ENCODE peak calls at places on chromosomes 1 and 21, in nine cellular contexts. One of them, this sample, is unnamed.

GRCh38 chr1:36787312-36787711 is 247.0 kb downstream of the GRIK3 start:
- DNase-seq in activated CD8-positive, alpha-beta T cell treated with anti-CD3 and anti-CD28 coated beads for 36 hours: no peak
- DNase-seq in ovary: no peak
- DNase-seq in fibroblast of pulmonary artery: no peak
- DNase-seq in fibroblast of the aortic adventitia: no peak
- DNase-seq in cardiac fibroblast: no peak
- DNase-seq in B cell: no peak
- DNase-seq in CD8-positive, alpha-beta T cell: no peak
- DNase-seq in heart right ventricle: no peak
- DNase-seq in this sample: no peak

GRCh38 chr1:236156512-236157208 is 14.3 kb downstream of the GPR137B start:
- DNase-seq in fibroblast of the aortic adventitia: no peak
- DNase-seq in CD8-positive, alpha-beta T cell: peak
- DNase-seq in B cell: peak
- DNase-seq in cardiac fibroblast: no peak
- DNase-seq in activated CD8-positive, alpha-beta T cell treated with anti-CD3 and anti-CD28 coated beads for 36 hours: peak
- DNase-seq in ovary: no peak
- DNase-seq in fibroblast of pulmonary artery: no peak
- DNase-seq in heart right ventricle: no peak
- DNase-seq in this sample: no peak

GRCh38 chr1:22258696-22259095 is 115.8 kb upstream of the WNT4 start:
- DNase-seq in fibroblast of the aortic adventitia: no peak
- DNase-seq in CD8-positive, alpha-beta T cell: no peak
- DNase-seq in cardiac fibroblast: no peak
- DNase-seq in ovary: no peak
- DNase-seq in activated CD8-positive, alpha-beta T cell treated with anti-CD3 and anti-CD28 coated beads for 36 hours: no peak
- DNase-seq in heart right ventricle: no peak
- DNase-seq in B cell: no peak
- DNase-seq in fibroblast of pulmonary artery: no peak
- DNase-seq in this sample: no peak

GRCh38 chr1:182080955-182081582 is 19.6 kb upstream of the ZNF648 start:
- DNase-seq in CD8-positive, alpha-beta T cell: no peak
- DNase-seq in fibroblast of the aortic adventitia: peak
- DNase-seq in activated CD8-positive, alpha-beta T cell treated with anti-CD3 and anti-CD28 coated beads for 36 hours: peak
- DNase-seq in fibroblast of pulmonary artery: peak
- DNase-seq in cardiac fibroblast: peak
- DNase-seq in heart right ventricle: no peak
- DNase-seq in ovary: no peak
- DNase-seq in B cell: peak
- DNase-seq in this sample: peak

GRCh38 chr1:78303620-78304019 is 187.2 kb upstream of the PTGFR start:
- DNase-seq in fibroblast of the aortic adventitia: peak
- DNase-seq in cardiac fibroblast: peak
- DNase-seq in heart right ventricle: peak
- DNase-seq in CD8-positive, alpha-beta T cell: no peak
- DNase-seq in ovary: no peak
- DNase-seq in B cell: no peak
- DNase-seq in activated CD8-positive, alpha-beta T cell treated with anti-CD3 and anti-CD28 coated beads for 36 hours: no peak
- DNase-seq in fibroblast of pulmonary artery: peak
- DNase-seq in this sample: no peak

GRCh38 chr1:154352245-154352580 is 26.9 kb downstream of the ATP8B2 start:
- DNase-seq in fibroblast of the aortic adventitia: no peak
- DNase-seq in fibroblast of pulmonary artery: no peak
- DNase-seq in cardiac fibroblast: no peak
- DNase-seq in heart right ventricle: no peak
- DNase-seq in ovary: no peak
- DNase-seq in CD8-positive, alpha-beta T cell: no peak
- DNase-seq in B cell: no peak
- DNase-seq in activated CD8-positive, alpha-beta T cell treated with anti-CD3 and anti-CD28 coated beads for 36 hours: no peak
- DNase-seq in this sample: no peak

GRCh38 chr1:233520510-233521191 is 93.3 kb upstream of the KCNK1 start:
- DNase-seq in B cell: no peak
- DNase-seq in CD8-positive, alpha-beta T cell: no peak
- DNase-seq in ovary: no peak
- DNase-seq in heart right ventricle: no peak
- DNase-seq in fibroblast of pulmonary artery: no peak
- DNase-seq in fibroblast of the aortic adventitia: peak
- DNase-seq in cardiac fibroblast: no peak
- DNase-seq in activated CD8-positive, alpha-beta T cell treated with anti-CD3 and anti-CD28 coated beads for 36 hours: no peak
- DNase-seq in this sample: no peak

GRCh38 chr1:56336972-56337371 is 242.4 kb downstream of the PLPP3 start:
- DNase-seq in B cell: no peak
- DNase-seq in CD8-positive, alpha-beta T cell: no peak
- DNase-seq in ovary: no peak
- DNase-seq in cardiac fibroblast: no peak
- DNase-seq in fibroblast of the aortic adventitia: no peak
- DNase-seq in heart right ventricle: no peak
- DNase-seq in fibroblast of pulmonary artery: no peak
- DNase-seq in activated CD8-positive, alpha-beta T cell treated with anti-CD3 and anti-CD28 coated beads for 36 hours: no peak
- DNase-seq in this sample: no peak

GRCh38 chr1:199453731-199454130 is 573.8 kb upstream of the NR5A2 start:
- DNase-seq in fibroblast of pulmonary artery: no peak
- DNase-seq in activated CD8-positive, alpha-beta T cell treated with anti-CD3 and anti-CD28 coated beads for 36 hours: no peak
- DNase-seq in cardiac fibroblast: no peak
- DNase-seq in B cell: no peak
- DNase-seq in fibroblast of the aortic adventitia: peak
- DNase-seq in ovary: no peak
- DNase-seq in CD8-positive, alpha-beta T cell: no peak
- DNase-seq in heart right ventricle: no peak
- DNase-seq in this sample: no peak

GRCh38 chr1:155759966-155760630 is 71.2 kb downstream of the DAP3 start:
- DNase-seq in fibroblast of the aortic adventitia: no peak
- DNase-seq in CD8-positive, alpha-beta T cell: no peak
- DNase-seq in ovary: no peak
- DNase-seq in fibroblast of pulmonary artery: no peak
- DNase-seq in activated CD8-positive, alpha-beta T cell treated with anti-CD3 and anti-CD28 coated beads for 36 hours: no peak
- DNase-seq in cardiac fibroblast: no peak
- DNase-seq in B cell: no peak
- DNase-seq in heart right ventricle: no peak
- DNase-seq in this sample: no peak

GRCh38 chr21:36487641-36488307 is 7.9 kb upstream of the CLDN14 start:
- DNase-seq in fibroblast of the aortic adventitia: peak
- DNase-seq in fibroblast of pulmonary artery: peak
- DNase-seq in CD8-positive, alpha-beta T cell: no peak
- DNase-seq in activated CD8-positive, alpha-beta T cell treated with anti-CD3 and anti-CD28 coated beads for 36 hours: no peak
- DNase-seq in B cell: no peak
- DNase-seq in ovary: no peak
- DNase-seq in cardiac fibroblast: peak
- DNase-seq in heart right ventricle: no peak
- DNase-seq in this sample: no peak

GRCh38 chr1:107480548-107480947 is 339.7 kb downstream of the NTNG1 start:
- DNase-seq in B cell: peak
- DNase-seq in fibroblast of the aortic adventitia: no peak
- DNase-seq in cardiac fibroblast: no peak
- DNase-seq in activated CD8-positive, alpha-beta T cell treated with anti-CD3 and anti-CD28 coated beads for 36 hours: peak
- DNase-seq in ovary: no peak
- DNase-seq in CD8-positive, alpha-beta T cell: no peak
- DNase-seq in heart right ventricle: peak
- DNase-seq in fibroblast of pulmonary artery: no peak
- DNase-seq in this sample: no peak

GRCh38 chr21:43716376-43717165 is 2.4 kb upstream of the PDXK start:
- DNase-seq in fibroblast of pulmonary artery: no peak
- DNase-seq in CD8-positive, alpha-beta T cell: no peak
- DNase-seq in B cell: no peak
- DNase-seq in fibroblast of the aortic adventitia: no peak
- DNase-seq in activated CD8-positive, alpha-beta T cell treated with anti-CD3 and anti-CD28 coated beads for 36 hours: peak
- DNase-seq in heart right ventricle: no peak
- DNase-seq in cardiac fibroblast: no peak
- DNase-seq in ovary: no peak
- DNase-seq in this sample: no peak

GRCh38 chr1:48697066-48697707 is 79.5 kb downstream of the BEND5 start:
- DNase-seq in activated CD8-positive, alpha-beta T cell treated with anti-CD3 and anti-CD28 coated beads for 36 hours: peak
- DNase-seq in fibroblast of pulmonary artery: peak
- DNase-seq in cardiac fibroblast: peak
- DNase-seq in fibroblast of the aortic adventitia: peak
- DNase-seq in CD8-positive, alpha-beta T cell: peak
- DNase-seq in B cell: peak
- DNase-seq in ovary: peak
- DNase-seq in heart right ventricle: peak
- DNase-seq in this sample: peak

GRCh38 chr1:37242501-37242900 is 208.2 kb upstream of the GRIK3 start:
- DNase-seq in CD8-positive, alpha-beta T cell: no peak
- DNase-seq in B cell: no peak
- DNase-seq in activated CD8-positive, alpha-beta T cell treated with anti-CD3 and anti-CD28 coated beads for 36 hours: no peak
- DNase-seq in ovary: no peak
- DNase-seq in heart right ventricle: no peak
- DNase-seq in cardiac fibroblast: no peak
- DNase-seq in fibroblast of the aortic adventitia: no peak
- DNase-seq in fibroblast of pulmonary artery: no peak
- DNase-seq in this sample: no peak

GRCh38 chr1:6423321-6423999 is 1.1 kb upstream of the ESPN start:
- DNase-seq in CD8-positive, alpha-beta T cell: peak
- DNase-seq in cardiac fibroblast: peak
- DNase-seq in activated CD8-positive, alpha-beta T cell treated with anti-CD3 and anti-CD28 coated beads for 36 hours: peak
- DNase-seq in B cell: peak
- DNase-seq in ovary: no peak
- DNase-seq in fibroblast of pulmonary artery: peak
- DNase-seq in fibroblast of the aortic adventitia: peak
- DNase-seq in heart right ventricle: no peak
- DNase-seq in this sample: peak

GRCh38 chr1:75083848-75084514 is 50.2 kb upstream of the LHX8 start:
- DNase-seq in CD8-positive, alpha-beta T cell: no peak
- DNase-seq in fibroblast of the aortic adventitia: peak
- DNase-seq in heart right ventricle: no peak
- DNase-seq in B cell: no peak
- DNase-seq in cardiac fibroblast: no peak
- DNase-seq in ovary: no peak
- DNase-seq in activated CD8-positive, alpha-beta T cell treated with anti-CD3 and anti-CD28 coated beads for 36 hours: no peak
- DNase-seq in fibroblast of pulmonary artery: no peak
- DNase-seq in this sample: no peak

GRCh38 chr1:201180901-201181300 is 9.7 kb upstream of the IGFN1 start:
- DNase-seq in heart right ventricle: no peak
- DNase-seq in activated CD8-positive, alpha-beta T cell treated with anti-CD3 and anti-CD28 coated beads for 36 hours: no peak
- DNase-seq in CD8-positive, alpha-beta T cell: no peak
- DNase-seq in B cell: no peak
- DNase-seq in ovary: no peak
- DNase-seq in cardiac fibroblast: no peak
- DNase-seq in fibroblast of pulmonary artery: no peak
- DNase-seq in fibroblast of the aortic adventitia: no peak
- DNase-seq in this sample: no peak

GRCh38 chr1:53471000-53471399 is 11.8 kb downstream of the DMRTB1 start:
- DNase-seq in fibroblast of pulmonary artery: no peak
- DNase-seq in CD8-positive, alpha-beta T cell: no peak
- DNase-seq in cardiac fibroblast: no peak
- DNase-seq in fibroblast of the aortic adventitia: no peak
- DNase-seq in activated CD8-positive, alpha-beta T cell treated with anti-CD3 and anti-CD28 coated beads for 36 hours: no peak
- DNase-seq in B cell: no peak
- DNase-seq in heart right ventricle: no peak
- DNase-seq in ovary: no peak
- DNase-seq in this sample: no peak

GRCh38 chr1:53470584-53470983 is 11.4 kb downstream of the DMRTB1 start:
- DNase-seq in cardiac fibroblast: no peak
- DNase-seq in heart right ventricle: no peak
- DNase-seq in CD8-positive, alpha-beta T cell: no peak
- DNase-seq in fibroblast of pulmonary artery: no peak
- DNase-seq in activated CD8-positive, alpha-beta T cell treated with anti-CD3 and anti-CD28 coated beads for 36 hours: no peak
- DNase-seq in fibroblast of the aortic adventitia: no peak
- DNase-seq in B cell: no peak
- DNase-seq in ovary: no peak
- DNase-seq in this sample: no peak

GRCh38 chr1:53475661-53476060 is 16.5 kb downstream of the DMRTB1 start:
- DNase-seq in fibroblast of pulmonary artery: no peak
- DNase-seq in fibroblast of the aortic adventitia: no peak
- DNase-seq in B cell: no peak
- DNase-seq in activated CD8-positive, alpha-beta T cell treated with anti-CD3 and anti-CD28 coated beads for 36 hours: no peak
- DNase-seq in heart right ventricle: no peak
- DNase-seq in ovary: no peak
- DNase-seq in cardiac fibroblast: no peak
- DNase-seq in CD8-positive, alpha-beta T cell: no peak
- DNase-seq in this sample: no peak

GRCh38 chr1:53476579-53476978 is 17.4 kb downstream of the DMRTB1 start:
- DNase-seq in CD8-positive, alpha-beta T cell: no peak
- DNase-seq in fibroblast of pulmonary artery: no peak
- DNase-seq in heart right ventricle: no peak
- DNase-seq in fibroblast of the aortic adventitia: no peak
- DNase-seq in activated CD8-positive, alpha-beta T cell treated with anti-CD3 and anti-CD28 coated beads for 36 hours: no peak
- DNase-seq in cardiac fibroblast: no peak
- DNase-seq in ovary: no peak
- DNase-seq in B cell: no peak
- DNase-seq in this sample: no peak

DNA sequence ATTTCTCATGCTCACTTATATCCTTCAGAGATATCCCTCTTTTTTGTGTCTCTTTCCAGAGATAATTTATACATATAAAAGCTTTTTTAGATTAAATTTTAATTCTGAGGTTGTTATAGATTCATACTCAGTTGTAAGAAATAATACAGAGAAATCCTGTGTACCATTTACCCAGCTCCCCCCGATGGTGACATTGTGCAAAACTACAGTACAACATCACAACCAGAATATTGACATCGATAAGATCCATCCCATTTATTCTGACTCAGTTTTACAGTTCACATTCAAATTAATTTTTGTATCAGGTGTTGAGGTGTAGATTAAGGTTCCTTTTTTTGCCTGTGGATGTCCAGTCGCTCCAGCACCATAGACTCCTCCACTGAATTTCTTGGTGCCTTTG is 14.3 kb downstream of the DMRTB1 start:
- DNase-seq in heart right ventricle: no peak
- DNase-seq in fibroblast of pulmonary artery: peak
- DNase-seq in cardiac fibroblast: peak
- DNase-seq in ovary: no peak
- DNase-seq in fibroblast of the aortic adventitia: no peak
- DNase-seq in B cell: no peak
- DNase-seq in CD8-positive, alpha-beta T cell: no peak
- DNase-seq in activated CD8-positive, alpha-beta T cell treated with anti-CD3 and anti-CD28 coated beads for 36 hours: peak
- DNase-seq in this sample: no peak
- TF ChIP-seq CTCF in heart right ventricle: no peak
- TF ChIP-seq CTCF in fibroblast of pulmonary artery: peak
- TF ChIP-seq CTCF in cardiac fibroblast: peak
- TF ChIP-seq CTCF in ovary: no peak
- TF ChIP-seq CTCF in fibroblast of the aortic adventitia: peak
- TF ChIP-seq CTCF in B cell: no peak
- TF ChIP-seq CTCF in CD8-positive, alpha-beta T cell: peak
- TF ChIP-seq CTCF in activated CD8-positive, alpha-beta T cell treated with anti-CD3 and anti-CD28 coated beads for 36 hours: peak
- TF ChIP-seq CTCF in this sample: peak

GRCh38 chr1:205449750-205450443 is 5.9 kb downstream of the BLACAT1 start:
- DNase-seq in fibroblast of the aortic adventitia: peak
- DNase-seq in activated CD8-positive, alpha-beta T cell treated with anti-CD3 and anti-CD28 coated beads for 36 hours: peak
- DNase-seq in heart right ventricle: no peak
- DNase-seq in fibroblast of pulmonary artery: peak
- DNase-seq in CD8-positive, alpha-beta T cell: no peak
- DNase-seq in cardiac fibroblast: peak
- DNase-seq in ovary: peak
- DNase-seq in B cell: no peak
- DNase-seq in this sample: no peak
- TF ChIP-seq CTCF in fibroblast of the aortic adventitia: no peak
- TF ChIP-seq CTCF in activated CD8-positive, alpha-beta T cell treated with anti-CD3 and anti-CD28 coated beads for 36 hours: no peak
- TF ChIP-seq CTCF in heart right ventricle: no peak
- TF ChIP-seq CTCF in fibroblast of pulmonary artery: no peak
- TF ChIP-seq CTCF in CD8-positive, alpha-beta T cell: no peak
- TF ChIP-seq CTCF in cardiac fibroblast: no peak
- TF ChIP-seq CTCF in ovary: no peak
- TF ChIP-seq CTCF in B cell: no peak
- TF ChIP-seq CTCF in this sample: no peak

GRCh38 chr1:1247341-1247913 is 905 bp upstream of the C1QTNF12 start:
- DNase-seq in CD8-positive, alpha-beta T cell: no peak
- DNase-seq in heart right ventricle: no peak
- DNase-seq in cardiac fibroblast: no peak
- DNase-seq in fibroblast of the aortic adventitia: no peak
- DNase-seq in ovary: no peak
- DNase-seq in activated CD8-positive, alpha-beta T cell treated with anti-CD3 and anti-CD28 coated beads for 36 hours: no peak
- DNase-seq in B cell: no peak
- DNase-seq in fibroblast of pulmonary artery: no peak
- DNase-seq in this sample: no peak
- TF ChIP-seq CTCF in CD8-positive, alpha-beta T cell: no peak
- TF ChIP-seq CTCF in heart right ventricle: no peak
- TF ChIP-seq CTCF in cardiac fibroblast: no peak
- TF ChIP-seq CTCF in fibroblast of the aortic adventitia: no peak
- TF ChIP-seq CTCF in ovary: no peak
- TF ChIP-seq CTCF in activated CD8-positive, alpha-beta T cell treated with anti-CD3 and anti-CD28 coated beads for 36 hours: no peak
- TF ChIP-seq CTCF in B cell: no peak
- TF ChIP-seq CTCF in fibroblast of pulmonary artery: no peak
- TF ChIP-seq CTCF in this sample: no peak

GRCh38 chr1:10398734-10399486 is at the start of gene PGD:
- DNase-seq in heart right ventricle: peak
- DNase-seq in B cell: peak
- DNase-seq in ovary: peak
- DNase-seq in CD8-positive, alpha-beta T cell: peak
- DNase-seq in fibroblast of pulmonary artery: peak
- DNase-seq in fibroblast of the aortic adventitia: peak
- DNase-seq in activated CD8-positive, alpha-beta T cell treated with anti-CD3 and anti-CD28 coated beads for 36 hours: peak
- DNase-seq in cardiac fibroblast: peak
- DNase-seq in this sample: peak
- TF ChIP-seq CTCF in heart right ventricle: no peak
- TF ChIP-seq CTCF in B cell: no peak
- TF ChIP-seq CTCF in ovary: no peak
- TF ChIP-seq CTCF in CD8-positive, alpha-beta T cell: no peak
- TF ChIP-seq CTCF in fibroblast of pulmonary artery: no peak
- TF ChIP-seq CTCF in fibroblast of the aortic adventitia: peak
- TF ChIP-seq CTCF in activated CD8-positive, alpha-beta T cell treated with anti-CD3 and anti-CD28 coated beads for 36 hours: no peak
- TF ChIP-seq CTCF in cardiac fibroblast: no peak
- TF ChIP-seq CTCF in this sample: no peak

This sample was measured in DND-41.